ENCODE peak calls at places on chromosomes 12 and 14, in five cellular contexts. W is K562, L is uterus, I is spleen, Q is psoas muscle. K is an unnamed sample. For H3K27me3, the result is how much of the 10 kb centered on the place peaks cover.

GRCh38 chr14:64671591-64671990 is 32.6 kb upstream of the PLEKHG3 start:
- DNase-seq in I (no peak), Q (no peak), L (no peak), W (peak), K (no peak)

GRCh38 chr12:80222261-80222660 is 122.9 kb downstream of the OTOGL start:
- DNase-seq in I (no peak), L (no peak), W (no peak), Q (no peak), K (no peak)

GRCh38 chr12:69070319-69071090 is 137.5 kb upstream of the CPM start:
- DNase-seq in I (no peak), L (peak), W (peak), Q (no peak), K (no peak)

GRCh38 chr12:49621651-49622500 is 1.5 kb upstream of the PRPF40B start:
- DNase-seq in I (no peak), Q (no peak), L (no peak), W (no peak), K (no peak)

GRCh38 chr12:27463826-27464554 is 17.5 kb downstream of the SMCO2 start:
- DNase-seq in W (no peak), I (no peak), Q (peak), L (peak), K (no peak)

GRCh38 chr12:25789520-25789919 is 169.0 kb upstream of the RASSF8 start:
- DNase-seq in I (no peak), W (no peak), Q (no peak), L (no peak), K (no peak)

GRCh38 chr12:26036877-26037276 is 78.4 kb downstream of the RASSF8 start:
- DNase-seq in W (no peak), L (no peak), Q (no peak), I (no peak), K (no peak)

GRCh38 chr14:81247271-81247766 is 26.6 kb upstream of the GTF2A1 start:
- DNase-seq in L (no peak), I (peak), W (no peak), Q (no peak), K (no peak)

GRCh38 chr12:7068240-7068993 is 7.9 kb downstream of the C1S start:
- DNase-seq in Q (peak), W (no peak), L (no peak), I (no peak), K (no peak)

GRCh38 chr12:114841557-114842251 is 157.7 kb upstream of the TBX3 start:
- DNase-seq in L (no peak), I (no peak), Q (no peak), W (no peak), K (no peak)

GRCh38 chr14:24085215-24085614 is 8.9 kb upstream of the PCK2 start:
- DNase-seq in L (no peak), I (no peak), Q (no peak), W (no peak), K (no peak)

GRCh38 chr14:91774138-91775096 is 42.5 kb upstream of the CATSPERB start:
- DNase-seq in L (no peak), Q (no peak), W (peak), I (no peak), K (no peak)

GRCh38 chr12:57240069-57240921 is 10.7 kb downstream of the STAC3 start:
- DNase-seq in Q (peak), L (no peak), I (peak), W (peak), K (peak)

GRCh38 chr14:106203438-106203837 is 677.1 kb downstream of the TMEM121 start:
- DNase-seq in W (peak), L (no peak), I (no peak), Q (no peak), K (no peak)

GRCh38 chr14:64244279-64244678 is 49.9 kb downstream of the ESR2 start:
- DNase-seq in W (no peak), I (no peak), Q (peak), L (no peak), K (no peak)

GRCh38 chr12:2372178-2372577 is 319.4 kb downstream of the CACNA1C start:
- DNase-seq in Q (no peak), L (no peak), W (no peak), I (no peak), K (peak)
- H3K27me3 ChIP-seq in Q (under half), L (under half), W (under half), I (under half), K (under half)

GRCh38 chr14:30005114-30005698 is 77.6 kb upstream of the PRKD1 start:
- DNase-seq in L (no peak), W (peak), I (no peak), Q (no peak), K (no peak)
- TF ChIP-seq CTCF in L (peak), W (peak), I (peak), Q (peak), K (peak)

DNA sequence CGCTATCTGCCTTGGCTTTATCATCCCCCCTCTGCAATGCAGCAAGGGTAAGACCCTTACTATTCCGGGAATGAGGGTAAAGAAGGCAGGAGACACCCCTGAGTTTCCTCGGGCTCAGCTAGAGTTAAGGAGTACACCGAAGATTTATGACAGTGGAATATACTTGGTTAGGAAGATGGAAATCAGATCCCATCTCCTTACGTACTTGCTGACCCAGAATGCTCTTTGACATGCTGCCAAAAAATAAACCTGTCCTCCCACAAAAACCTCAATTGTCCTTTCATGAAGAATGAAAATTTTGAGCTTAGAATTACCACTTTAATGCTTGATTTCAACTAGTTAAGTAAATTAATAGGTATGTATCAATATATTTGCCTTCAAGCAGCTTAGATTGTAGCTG is 99.5 kb downstream of the PRIMA1 start:
- DNase-seq in I (no peak), W (no peak), Q (no peak), L (no peak), K (no peak)
- H3K27ac ChIP-seq in I (no peak), W (no peak), Q (no peak), L (no peak), K (no peak)

GRCh38 chr12:4852308-4852707 is 57.4 kb upstream of the KCNA1 start:
- DNase-seq in L (no peak), I (no peak), Q (no peak), W (no peak), K (no peak)

GRCh38 chr12:4852911-4853310 is 56.8 kb upstream of the KCNA1 start:
- DNase-seq in Q (no peak), I (no peak), L (no peak), W (no peak), K (no peak)

GRCh38 chr12:4849024-4849594 is 60.6 kb upstream of the KCNA1 start:
- DNase-seq in L (no peak), Q (no peak), W (peak), I (no peak), K (no peak)

GRCh38 chr12:4850857-4851380 is 58.8 kb upstream of the KCNA1 start:
- DNase-seq in Q (no peak), L (no peak), W (no peak), I (no peak), K (no peak)

GRCh38 chr12:4849946-4850345 is 59.8 kb upstream of the KCNA1 start:
- DNase-seq in I (no peak), W (no peak), Q (no peak), L (no peak), K (no peak)
- H3K27me3 ChIP-seq in I (under half), W (under half), Q (under half), L (under half), K (under half)

GRCh38 chr14:79809849-79810612 is 401.3 kb downstream of the DIO2 start:
- DNase-seq in I (no peak), Q (no peak), W (no peak), L (no peak), K (no peak)
- TF ChIP-seq CTCF in I (no peak), Q (peak), W (no peak), L (no peak), K (no peak)

DNA sequence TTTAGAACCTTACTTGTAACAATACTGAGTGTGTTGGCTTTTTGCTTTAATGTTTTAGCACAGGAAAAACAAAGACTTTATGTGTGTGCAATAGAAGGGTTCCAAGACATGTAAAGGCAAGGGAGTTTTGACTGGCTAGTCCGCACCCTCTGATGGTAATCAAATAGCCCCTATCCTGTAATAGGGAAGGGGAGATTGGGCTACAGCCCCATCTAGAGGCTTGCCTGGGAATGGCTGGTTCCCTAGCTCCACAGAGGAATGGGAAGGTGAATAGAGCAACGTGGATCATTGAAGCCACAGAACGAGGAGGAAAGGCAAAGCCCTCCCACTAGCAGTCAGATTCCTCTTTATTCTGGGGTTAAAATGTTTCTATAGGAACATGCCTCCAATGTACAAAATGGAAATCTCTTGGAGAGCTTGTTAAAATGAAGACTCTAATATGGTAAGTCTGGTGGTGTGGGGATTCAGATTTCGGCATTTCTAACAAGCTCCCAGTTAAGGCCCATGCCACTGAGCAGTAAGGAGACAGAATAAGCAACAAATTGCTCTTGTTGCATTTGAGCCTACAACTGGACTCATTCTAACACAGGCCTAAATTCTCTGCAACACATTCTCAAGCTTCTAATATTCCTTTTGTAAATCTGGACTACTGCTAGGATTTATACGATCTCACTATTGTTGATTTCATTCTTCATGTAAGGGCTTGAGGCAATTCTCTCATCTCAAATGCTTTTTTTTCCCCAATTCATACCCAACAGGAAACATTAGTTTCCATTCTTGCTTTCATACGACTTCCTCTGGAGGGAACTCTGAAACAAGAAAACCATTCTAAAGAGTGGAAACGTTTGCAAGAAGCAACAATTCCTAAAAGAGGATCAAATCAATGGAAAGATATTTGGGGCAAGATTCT is 57.1 kb downstream of the NIN start:
- DNase-seq in W (peak), I (no peak), L (no peak), Q (peak), K (no peak)
- H3K27ac ChIP-seq in W (no peak), I (no peak), L (peak), Q (peak), K (no peak)

DNA sequence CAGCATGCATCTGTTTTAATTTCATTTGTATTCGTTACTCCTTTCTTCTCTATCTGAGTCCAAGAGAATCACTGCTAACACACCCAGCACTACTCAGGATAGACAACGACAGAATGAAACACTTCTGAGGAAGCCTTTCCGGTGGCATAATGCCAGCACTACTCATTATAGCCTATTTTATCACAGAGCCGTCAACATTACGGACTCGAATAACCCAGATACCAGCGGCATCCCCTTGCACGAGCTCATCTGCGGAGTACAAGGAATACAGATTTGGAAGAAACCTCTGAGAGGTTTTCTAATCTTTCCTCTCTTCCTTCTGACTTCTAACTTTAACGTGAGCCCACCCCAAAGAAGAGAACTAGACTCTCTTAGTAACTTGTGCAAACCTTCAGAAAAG is 248.0 kb downstream of the APAF1 start:
- DNase-seq in I (no peak), Q (no peak), W (no peak), L (no peak), K (no peak)
- H3K27me3 ChIP-seq in I (under half), Q (under half), W (under half), L (under half), K (under half)

K was measured in upper lobe of right lung.